ENCODE peak calls at places on chromosomes 11 and 22, in six cellular contexts. U, B, M, N, X and I are unnamed samples.

GRCh38 chr11:99368579-99368978 is 347.8 kb downstream of the CNTN5 start:
- DNase-seq in N (no peak), B (no peak), U (peak; percentile 28), M (no peak), X (no peak), I (no peak)

GRCh38 chr11:16881766-16882165 is 132.4 kb downstream of the PLEKHA7 start:
- DNase-seq in M (no peak), B (no peak), U (no peak), N (no peak), X (no peak), I (no peak)

GRCh38 chr22:35140879-35141745 is 75.2 kb downstream of the ISX start:
- DNase-seq in N (no peak), M (no peak), X (no peak), B (peak; percentile 5), U (no peak), I (no peak)

GRCh38 chr11:209275-210121 is 2.0 kb downstream of the RIC8A start:
- DNase-seq in X (no peak), B (no peak), M (no peak), N (no peak), U (peak; percentile 21), I (no peak)

GRCh38 chr11:15599376-15599775 is 484.7 kb downstream of the INSC start:
- DNase-seq in N (no peak), M (no peak), U (no peak), B (no peak), X (no peak), I (no peak)

GRCh38 chr11:8941341-8942103 is 1.3 kb downstream of the ASCL3 start:
- DNase-seq in B (no peak), U (no peak), M (no peak), N (no peak), X (no peak), I (no peak)

GRCh38 chr11:71447791-71448256 is 369 bp downstream of the DHCR7 start:
- DNase-seq in M (no peak), B (peak; percentile 43), N (peak; percentile 44), U (no peak), X (no peak), I (peak; percentile 39)

GRCh38 chr22:28953976-28954880 is 70.9 kb downstream of the ZNRF3 start:
- DNase-seq in B (no peak), M (no peak), N (no peak), U (no peak), X (no peak), I (no peak)

GRCh38 chr11:62392944-62393628 is 25.7 kb upstream of the SCGB1A1 start:
- DNase-seq in N (peak; percentile 1), X (no peak), B (no peak), U (no peak), M (no peak), I (no peak)

GRCh38 chr11:77073328-77074001 is 6.7 kb downstream of the CAPN5 start:
- DNase-seq in N (no peak), U (peak; percentile 96), X (peak; percentile 87), M (no peak), B (no peak), I (no peak)

GRCh38 chr22:49380828-49381114 is 446.9 kb downstream of the BRD1 start:
- DNase-seq in M (no peak), X (no peak), B (no peak), N (no peak), U (no peak), I (no peak)

GRCh38 chr11:93922830-93923229 is 72.4 kb upstream of the VSTM5 start:
- DNase-seq in X (no peak), B (no peak), M (no peak), U (no peak), N (no peak), I (no peak)

GRCh38 chr22:24443668-24444067 is 16.3 kb downstream of the ADORA2A start:
- DNase-seq in X (no peak), B (no peak), N (no peak), U (no peak), M (no peak), I (no peak)

GRCh38 chr22:27992294-27993165 is 73.5 kb upstream of the PITPNB start:
- DNase-seq in U (no peak), B (no peak), X (no peak), N (no peak), M (no peak), I (no peak)

GRCh38 chr22:24728790-24729637 is 45.5 kb downstream of the PIWIL3 start:
- DNase-seq in M (no peak), N (no peak), U (peak; percentile 7), X (peak; percentile 67), B (no peak), I (no peak)

GRCh38 chr11:11451501-11452005 is 98.5 kb upstream of the CSNK2A3 start:
- DNase-seq in N (no peak), X (no peak), B (no peak), U (no peak), M (no peak), I (no peak)

GRCh38 chr11:64265176-64266160 is 14.1 kb downstream of the PLCB3 start:
- DNase-seq in B (no peak), N (no peak), M (no peak), X (no peak), U (no peak), I (no peak)

GRCh38 chr11:67392182-67392715 is 463 bp downstream of the RAD9A start:
- DNase-seq in M (no peak), U (no peak), B (no peak), N (no peak), X (no peak), I (no peak)